ENCODE peak calls at places on chromosomes 5 and 9, in seven cellular contexts. One of them, this sample, is unnamed.

GRCh38 chr5:65823174-65823573 is 101.2 kb downstream of the NLN start:
- DNase-seq in activated naive CD4-positive, alpha-beta T cell treated with anti-CD3 and anti-CD28 coated beads, Interleukin-2, amount 50 U/mL, for 72 hours: no peak
- DNase-seq in Caco-2: no peak
- DNase-seq in D341Med: no peak
- DNase-seq in AG08395: peak; percentile 22
- DNase-seq in AG04450: no peak
- DNase-seq in mucosa of gallbladder: no peak
- DNase-seq in this sample: no peak

GRCh38 chr9:114098660-114099522 is at the start of gene KIF12:
- DNase-seq in activated naive CD4-positive, alpha-beta T cell treated with anti-CD3 and anti-CD28 coated beads, Interleukin-2, amount 50 U/mL, for 72 hours: peak; percentile 51
- DNase-seq in Caco-2: peak; percentile 94
- DNase-seq in D341Med: peak; percentile 92
- DNase-seq in AG04450: no peak
- DNase-seq in AG08395: peak; percentile 17
- DNase-seq in mucosa of gallbladder: peak; percentile 88
- DNase-seq in this sample: peak; percentile 60

GRCh38 chr9:37201581-37201980 is 81.2 kb downstream of the ZCCHC7 start:
- DNase-seq in mucosa of gallbladder: no peak
- DNase-seq in AG04450: no peak
- DNase-seq in Caco-2: no peak
- DNase-seq in activated naive CD4-positive, alpha-beta T cell treated with anti-CD3 and anti-CD28 coated beads, Interleukin-2, amount 50 U/mL, for 72 hours: no peak
- DNase-seq in D341Med: no peak
- DNase-seq in AG08395: no peak
- DNase-seq in this sample: no peak

GRCh38 chr5:154712518-154713437 is 42.4 kb upstream of the LARP1 start:
- DNase-seq in AG04450: no peak
- DNase-seq in mucosa of gallbladder: peak; percentile 75
- DNase-seq in activated naive CD4-positive, alpha-beta T cell treated with anti-CD3 and anti-CD28 coated beads, Interleukin-2, amount 50 U/mL, for 72 hours: no peak
- DNase-seq in AG08395: no peak
- DNase-seq in Caco-2: no peak
- DNase-seq in D341Med: peak; percentile 42
- DNase-seq in this sample: peak; percentile 84

GRCh38 chr9:114811301-114811700 is 5.5 kb upstream of the TNFSF15 start:
- DNase-seq in activated naive CD4-positive, alpha-beta T cell treated with anti-CD3 and anti-CD28 coated beads, Interleukin-2, amount 50 U/mL, for 72 hours: no peak
- DNase-seq in AG08395: no peak
- DNase-seq in D341Med: no peak
- DNase-seq in AG04450: no peak
- DNase-seq in mucosa of gallbladder: peak; percentile 42
- DNase-seq in Caco-2: no peak
- DNase-seq in this sample: peak; percentile 47

GRCh38 chr9:16341176-16341575 is 529.3 kb downstream of the BNC2 start:
- DNase-seq in D341Med: no peak
- DNase-seq in Caco-2: no peak
- DNase-seq in mucosa of gallbladder: no peak
- DNase-seq in AG08395: peak; percentile 48
- DNase-seq in activated naive CD4-positive, alpha-beta T cell treated with anti-CD3 and anti-CD28 coated beads, Interleukin-2, amount 50 U/mL, for 72 hours: no peak
- DNase-seq in AG04450: no peak
- DNase-seq in this sample: no peak

GRCh38 chr5:107321906-107322305 is 348.8 kb downstream of the EFNA5 start:
- DNase-seq in mucosa of gallbladder: no peak
- DNase-seq in activated naive CD4-positive, alpha-beta T cell treated with anti-CD3 and anti-CD28 coated beads, Interleukin-2, amount 50 U/mL, for 72 hours: no peak
- DNase-seq in D341Med: no peak
- DNase-seq in Caco-2: no peak
- DNase-seq in AG08395: no peak
- DNase-seq in AG04450: no peak
- DNase-seq in this sample: no peak

GRCh38 chr5:94640176-94640575 is 21.7 kb downstream of the SLF1 start:
- DNase-seq in D341Med: no peak
- DNase-seq in AG08395: no peak
- DNase-seq in mucosa of gallbladder: no peak
- DNase-seq in activated naive CD4-positive, alpha-beta T cell treated with anti-CD3 and anti-CD28 coated beads, Interleukin-2, amount 50 U/mL, for 72 hours: no peak
- DNase-seq in AG04450: no peak
- DNase-seq in Caco-2: no peak
- DNase-seq in this sample: no peak

GRCh38 chr5:144142030-144142825 is 28.2 kb downstream of the YIPF5 start:
- DNase-seq in activated naive CD4-positive, alpha-beta T cell treated with anti-CD3 and anti-CD28 coated beads, Interleukin-2, amount 50 U/mL, for 72 hours: no peak
- DNase-seq in AG08395: peak; percentile 63
- DNase-seq in AG04450: peak; percentile 7
- DNase-seq in Caco-2: no peak
- DNase-seq in mucosa of gallbladder: no peak
- DNase-seq in D341Med: peak; percentile 58
- DNase-seq in this sample: no peak

GRCh38 chr9:93303806-93304573 is 120.1 kb downstream of the WNK2 start:
- DNase-seq in AG04450: no peak
- DNase-seq in mucosa of gallbladder: no peak
- DNase-seq in D341Med: peak; percentile 26
- DNase-seq in AG08395: no peak
- DNase-seq in activated naive CD4-positive, alpha-beta T cell treated with anti-CD3 and anti-CD28 coated beads, Interleukin-2, amount 50 U/mL, for 72 hours: peak; percentile 47
- DNase-seq in Caco-2: peak; percentile 13
- DNase-seq in this sample: no peak

GRCh38 chr9:91486699-91487497 is 63.3 kb upstream of the NFIL3 start:
- DNase-seq in AG04450: no peak
- DNase-seq in mucosa of gallbladder: no peak
- DNase-seq in activated naive CD4-positive, alpha-beta T cell treated with anti-CD3 and anti-CD28 coated beads, Interleukin-2, amount 50 U/mL, for 72 hours: no peak
- DNase-seq in D341Med: no peak
- DNase-seq in Caco-2: no peak
- DNase-seq in AG08395: peak; percentile 61
- DNase-seq in this sample: no peak

GRCh38 chr9:21831841-21832509 is 29.5 kb downstream of the MTAP start:
- DNase-seq in mucosa of gallbladder: no peak
- DNase-seq in AG08395: peak; percentile 69
- DNase-seq in D341Med: no peak
- DNase-seq in AG04450: peak; percentile 81
- DNase-seq in activated naive CD4-positive, alpha-beta T cell treated with anti-CD3 and anti-CD28 coated beads, Interleukin-2, amount 50 U/mL, for 72 hours: peak; percentile 66
- DNase-seq in Caco-2: no peak
- DNase-seq in this sample: no peak